ENCODE peak calls at places on chromosome X, in four cellular contexts. One of them, this sample, is unnamed.

GRCh38 chrX:136121788-136122187 is 25.5 kb upstream of the FHL1 start:
- DNase-seq in activated CD8-positive, alpha-beta memory T cell treated with anti-CD3 and anti-CD28 coated beads for 48 hours: no peak
- DNase-seq in lung: no peak
- DNase-seq in nephron progenitor cell: no peak
- DNase-seq in this sample: no peak

GRCh38 chrX:100975212-100975611 is 5.7 kb downstream of the ARL13A start:
- DNase-seq in activated CD8-positive, alpha-beta memory T cell treated with anti-CD3 and anti-CD28 coated beads for 48 hours: no peak
- DNase-seq in lung: no peak
- DNase-seq in nephron progenitor cell: no peak
- DNase-seq in this sample: no peak

GRCh38 chrX:11363069-11363594 is 69.9 kb downstream of the AMELX start:
- DNase-seq in activated CD8-positive, alpha-beta memory T cell treated with anti-CD3 and anti-CD28 coated beads for 48 hours: no peak
- DNase-seq in lung: no peak
- DNase-seq in nephron progenitor cell: no peak
- DNase-seq in this sample: no peak

GRCh38 chrX:7412840-7413239 is 264.9 kb upstream of the PUDP start:
- DNase-seq in activated CD8-positive, alpha-beta memory T cell treated with anti-CD3 and anti-CD28 coated beads for 48 hours: no peak
- DNase-seq in lung: no peak
- DNase-seq in nephron progenitor cell: no peak
- DNase-seq in this sample: no peak

GRCh38 chrX:7110821-7111276 is 36.7 kb upstream of the STS start:
- DNase-seq in activated CD8-positive, alpha-beta memory T cell treated with anti-CD3 and anti-CD28 coated beads for 48 hours: no peak
- DNase-seq in lung: no peak
- DNase-seq in nephron progenitor cell: no peak
- DNase-seq in this sample: no peak

GRCh38 chrX:126658447-126658846 is 105.8 kb upstream of the DCAF12L1 start:
- DNase-seq in activated CD8-positive, alpha-beta memory T cell treated with anti-CD3 and anti-CD28 coated beads for 48 hours: no peak
- DNase-seq in lung: no peak
- DNase-seq in nephron progenitor cell: no peak
- DNase-seq in this sample: no peak

GRCh38 chrX:128928636-128929035 is 594.7 kb downstream of the SMARCA1 start:
- DNase-seq in activated CD8-positive, alpha-beta memory T cell treated with anti-CD3 and anti-CD28 coated beads for 48 hours: no peak
- DNase-seq in lung: no peak
- DNase-seq in nephron progenitor cell: no peak
- DNase-seq in this sample: no peak

GRCh38 chrX:31201503-31201902 is 129.7 kb upstream of the FTHL17 start:
- DNase-seq in activated CD8-positive, alpha-beta memory T cell treated with anti-CD3 and anti-CD28 coated beads for 48 hours: no peak
- DNase-seq in lung: no peak
- DNase-seq in nephron progenitor cell: no peak
- DNase-seq in this sample: no peak

GRCh38 chrX:132216283-132216682 is 3.0 kb downstream of the RAP2C start:
- DNase-seq in activated CD8-positive, alpha-beta memory T cell treated with anti-CD3 and anti-CD28 coated beads for 48 hours: no peak
- DNase-seq in lung: no peak
- DNase-seq in nephron progenitor cell: peak
- DNase-seq in this sample: no peak

GRCh38 chrX:150616179-150616862 is 47.9 kb downstream of the MTM1 start:
- DNase-seq in activated CD8-positive, alpha-beta memory T cell treated with anti-CD3 and anti-CD28 coated beads for 48 hours: no peak
- DNase-seq in lung: no peak
- DNase-seq in nephron progenitor cell: no peak
- DNase-seq in this sample: no peak

GRCh38 chrX:11787564-11787963 is 29.5 kb downstream of the MSL3 start:
- DNase-seq in activated CD8-positive, alpha-beta memory T cell treated with anti-CD3 and anti-CD28 coated beads for 48 hours: peak
- DNase-seq in lung: peak
- DNase-seq in nephron progenitor cell: peak
- DNase-seq in this sample: no peak

GRCh38 chrX:56928546-56928945 is 66.8 kb downstream of the SPIN3 start:
- DNase-seq in activated CD8-positive, alpha-beta memory T cell treated with anti-CD3 and anti-CD28 coated beads for 48 hours: no peak
- DNase-seq in lung: no peak
- DNase-seq in nephron progenitor cell: no peak
- DNase-seq in this sample: no peak

GRCh38 chrX:2708016-2708415 is 16.9 kb downstream of the CD99 start:
- DNase-seq in activated CD8-positive, alpha-beta memory T cell treated with anti-CD3 and anti-CD28 coated beads for 48 hours: no peak
- DNase-seq in lung: no peak
- DNase-seq in nephron progenitor cell: no peak
- DNase-seq in this sample: no peak

GRCh38 chrX:150690126-150690525 is 3.1 kb upstream of the MTMR1 start:
- DNase-seq in activated CD8-positive, alpha-beta memory T cell treated with anti-CD3 and anti-CD28 coated beads for 48 hours: no peak
- DNase-seq in lung: no peak
- DNase-seq in nephron progenitor cell: no peak
- DNase-seq in this sample: no peak

GRCh38 chrX:1493317-1493856 is 40.7 kb upstream of the ASMTL start:
- DNase-seq in activated CD8-positive, alpha-beta memory T cell treated with anti-CD3 and anti-CD28 coated beads for 48 hours: no peak
- DNase-seq in lung: no peak
- DNase-seq in nephron progenitor cell: no peak
- DNase-seq in this sample: no peak

GRCh38 chrX:1425381-1425780 is 27.3 kb downstream of the ASMTL start:
- DNase-seq in activated CD8-positive, alpha-beta memory T cell treated with anti-CD3 and anti-CD28 coated beads for 48 hours: no peak
- DNase-seq in lung: no peak
- DNase-seq in nephron progenitor cell: no peak
- DNase-seq in this sample: no peak

This sample was measured in D721Med.